ENCODE peak calls at places on chromosomes 5 and 9, in nine cellular contexts. S is transverse colon; D is progenitor cell of endocrine pancreas; A is myocyte; E is endothelial cell; T is activated CD4-positive, alpha-beta memory T cell treated with anti-CD3 and anti-CD28 coated beads, Interleukin-2, amount 10 ng/mL, durations not matched to agents 7 days and 5 days; X is GM03348; N is lower lobe of right lung; P is NCI-H748 treated with DMSO at 0.1 percent for 48 hours. W is an unnamed sample.

GRCh38 chr5:140642718-140643117 is 3.5 kb downstream of the TMCO6 start:
- DNase-seq in S (no peak), D (no peak), A (peak), E (no peak), T (no peak), X (peak), N (no peak), P (no peak), W (no peak)

GRCh38 chr5:128844354-128844923 is 120.8 kb upstream of the SLC27A6 start:
- DNase-seq in S (no peak), D (no peak), A (peak), E (no peak), T (no peak), X (peak), N (no peak), P (peak), W (no peak)

GRCh38 chr5:166625210-166625865 is 1666.1 kb upstream of the WWC1 start:
- DNase-seq in S (no peak), D (no peak), A (no peak), E (no peak), T (no peak), X (no peak), N (no peak), P (no peak), W (no peak)

GRCh38 chr5:6758201-6758600 is 45.0 kb downstream of the TENT4A start:
- DNase-seq in S (no peak), D (no peak), A (no peak), E (no peak), T (no peak), X (no peak), N (no peak), P (no peak), W (no peak)

GRCh38 chr9:93091453-93092081 is 4.5 kb upstream of the CARD19 start:
- DNase-seq in S (no peak), D (no peak), A (peak), E (no peak), T (peak), X (peak), N (peak), P (no peak), W (no peak)

GRCh38 chr5:93675458-93676450 is 65.6 kb downstream of the POU5F2 start:
- DNase-seq in S (no peak), D (no peak), A (no peak), E (no peak), T (no peak), X (no peak), N (no peak), P (peak), W (no peak)

GRCh38 chr5:173278172-173278571 is 43.2 kb upstream of the NKX2-5 start:
- DNase-seq in S (no peak), D (no peak), A (no peak), E (no peak), T (no peak), X (no peak), N (no peak), P (no peak), W (no peak)

GRCh38 chr9:134846187-134846586 is 34.4 kb upstream of the FCN2 start:
- DNase-seq in S (no peak), D (no peak), A (no peak), E (no peak), T (no peak), X (no peak), N (peak), P (no peak), W (no peak)

GRCh38 chr9:33614001-33614687 is 90.1 kb downstream of the ANKRD18B start:
- DNase-seq in S (no peak), D (no peak), A (peak), E (no peak), T (no peak), X (no peak), N (no peak), P (no peak), W (no peak)

W was measured in neural crest cell.